ENCODE peak calls at places on chromosomes 5 and 9, in six cellular contexts. B is stimulated activated naive CD8-positive, alpha-beta T cell treated with anti-CD3 and anti-CD28 coated beads, Interleukin-15, Interleukin-2, amounts not matched to agents 100 U/mL and 50 U/mL, for 24 hours; J is frontal cortex; E is ELF-1; L is immature natural killer cell; C is posterior vena cava. V is an unnamed sample.

GRCh38 chr9:135905380-135906282 is 1.7 kb downstream of the CAMSAP1 start:
- DNase-seq in B (peak), J (no peak), E (no peak), L (no peak), C (no peak), V (no peak)

GRCh38 chr5:158590936-158591863 is 508.5 kb downstream of the EBF1 start:
- DNase-seq in B (no peak), J (no peak), E (peak), L (no peak), C (no peak), V (peak)

GRCh38 chr5:82635561-82636288 is 357.6 kb upstream of the RPS23 start:
- DNase-seq in B (no peak), J (no peak), E (no peak), L (no peak), C (no peak), V (no peak)

GRCh38 chr5:117803533-117803932 is 1184.8 kb downstream of the DTWD2 start:
- DNase-seq in B (no peak), J (no peak), E (no peak), L (no peak), C (no peak), V (no peak)

GRCh38 chr5:79831910-79832309 is 142.3 kb downstream of the CMYA5 start:
- DNase-seq in B (no peak), J (no peak), E (no peak), L (no peak), C (no peak), V (no peak)

GRCh38 chr5:94153736-94154450 is 412.5 kb upstream of the POU5F2 start:
- DNase-seq in B (no peak), J (no peak), E (no peak), L (no peak), C (no peak), V (no peak)

GRCh38 chr5:119368238-119368630 is 12.4 kb downstream of the TNFAIP8 start:
- DNase-seq in B (no peak), J (no peak), E (no peak), L (peak), C (no peak), V (no peak)

GRCh38 chr5:110376281-110376916 is 350.1 kb downstream of the TMEM232 start:
- DNase-seq in B (no peak), J (no peak), E (peak), L (no peak), C (no peak), V (no peak)

GRCh38 chr5:96388186-96388585 is 44.9 kb downstream of the PCSK1 start:
- DNase-seq in B (no peak), J (no peak), E (no peak), L (no peak), C (no peak), V (no peak)

GRCh38 chr9:126522957-126523356 is 90.8 kb upstream of the LMX1B start:
- DNase-seq in B (no peak), J (no peak), E (peak), L (no peak), C (peak), V (no peak)

GRCh38 chr5:78495800-78496199 is 135.4 kb downstream of the SCAMP1 start:
- DNase-seq in B (no peak), J (no peak), E (no peak), L (no peak), C (no peak), V (no peak)

V was measured in ascending aorta.